ENCODE peak calls at places on chromosomes 13 and 19, in five cellular contexts. U is fibroblast of lung, C is brain microvascular endothelial cell, K is thyroid gland, L is OCI-LY7. D is an unnamed sample.

GRCh38 chr13:40517486-40518311 is 148.7 kb downstream of the FOXO1 start:
- DNase-seq in L (peak), K (no peak), C (no peak), U (no peak), D (peak)

GRCh38 chr13:105921711-105922110 is 613.8 kb downstream of the EFNB2 start:
- DNase-seq in C (no peak), U (no peak), K (no peak), L (no peak), D (no peak)

GRCh38 chr13:113398963-113399754 is 35.2 kb upstream of the GRTP1 start:
- DNase-seq in C (peak), L (no peak), U (no peak), K (no peak), D (no peak)

GRCh38 chr13:104297075-104297474 is 1230.9 kb upstream of the SLC10A2 start:
- DNase-seq in U (peak), L (no peak), C (no peak), K (no peak), D (no peak)

GRCh38 chr19:40610396-40611064 is 9.4 kb downstream of the LTBP4 start:
- DNase-seq in L (no peak), U (no peak), C (no peak), K (peak), D (no peak)

GRCh38 chr19:11821474-11821873 is 7.4 kb downstream of the ZNF440 start:
- DNase-seq in C (peak), U (no peak), K (no peak), L (no peak), D (no peak)

GRCh38 chr19:16970821-16971220 is 55.8 kb downstream of the CPAMD8 start:
- DNase-seq in L (no peak), K (no peak), C (no peak), U (no peak), D (no peak)

GRCh38 chr13:30727491-30728350 is 7.6 kb upstream of the ALOX5AP start:
- DNase-seq in U (no peak), L (no peak), C (no peak), K (no peak), D (no peak)

GRCh38 chr19:49862411-49863253 is 4.7 kb downstream of the PNKP start:
- DNase-seq in U (no peak), L (peak), K (peak), C (no peak), D (no peak)

GRCh38 chr19:33809960-33810359 is 13.3 kb downstream of the KCTD15 start:
- DNase-seq in K (no peak), C (no peak), U (peak), L (no peak), D (no peak)

GRCh38 chr13:111179908-111180756 is 65.0 kb downstream of the ARHGEF7 start:
- DNase-seq in K (no peak), U (no peak), L (no peak), C (no peak), D (no peak)

GRCh38 chr13:55517312-55517711 is 1623.4 kb upstream of the PRR20A start:
- DNase-seq in L (no peak), C (no peak), K (no peak), U (no peak), D (no peak)

GRCh38 chr13:20431080-20431479 is 94.6 kb downstream of the CRYL1 start:
- DNase-seq in U (no peak), C (no peak), L (no peak), K (no peak), D (no peak)

GRCh38 chr13:114009590-114010400 is 35.9 kb upstream of the C13orf46 start:
- DNase-seq in L (no peak), C (no peak), K (no peak), U (no peak), D (no peak)

GRCh38 chr13:20561731-20562130 is 5.2 kb upstream of the IFT88 start:
- DNase-seq in L (no peak), C (no peak), U (no peak), K (no peak), D (no peak)

GRCh38 chr19:41807176-41807575 is 10.8 kb downstream of the CEACAM3 start:
- DNase-seq in L (no peak), K (no peak), U (no peak), C (no peak), D (no peak)

GRCh38 chr19:5290336-5291262 is 50.0 kb downstream of the PTPRS start:
- DNase-seq in K (no peak), U (no peak), L (no peak), C (no peak), D (no peak)

GRCh38 chr19:53909471-53910169 is 542 bp downstream of the CACNG7 start:
- DNase-seq in C (no peak), L (no peak), K (no peak), U (no peak), D (no peak)

GRCh38 chr19:53908933-53909415 is at the start of gene CACNG7:
- DNase-seq in L (no peak), K (no peak), U (no peak), C (no peak), D (no peak)

GRCh38 chr19:53907690-53908089 is 1.4 kb upstream of the CACNG7 start:
- DNase-seq in U (no peak), C (no peak), K (no peak), L (no peak), D (no peak)

GRCh38 chr19:53908106-53908932 is 759 bp upstream of the CACNG7 start:
- DNase-seq in C (peak), U (peak), K (peak), L (peak), D (peak)

GRCh38 chr19:53910170-53910518 is 1.1 kb downstream of the CACNG7 start:
- DNase-seq in C (no peak), K (no peak), U (no peak), L (no peak), D (peak)
- TF ChIP-seq CTCF in C (no peak), K (no peak), U (no peak), L (no peak), D (no peak)

GRCh38 chr19:10557603-10558197 is 8.1 kb downstream of the KRI1 start:
- DNase-seq in U (no peak), K (no peak), C (no peak), L (no peak), D (peak)
- TF ChIP-seq CTCF in U (no peak), K (no peak), C (no peak), L (no peak), D (no peak)

GRCh38 chr13:95099541-95099940 is 201.7 kb downstream of the ABCC4 start:
- DNase-seq in K (no peak), L (no peak), C (peak), U (peak), D (no peak)

GRCh38 chr13:95098916-95099315 is 202.3 kb downstream of the ABCC4 start:
- DNase-seq in K (no peak), C (no peak), U (no peak), L (no peak), D (no peak)

GRCh38 chr13:95106562-95106961 is 194.7 kb downstream of the ABCC4 start:
- DNase-seq in C (no peak), U (peak), K (no peak), L (no peak), D (no peak)

DNA sequence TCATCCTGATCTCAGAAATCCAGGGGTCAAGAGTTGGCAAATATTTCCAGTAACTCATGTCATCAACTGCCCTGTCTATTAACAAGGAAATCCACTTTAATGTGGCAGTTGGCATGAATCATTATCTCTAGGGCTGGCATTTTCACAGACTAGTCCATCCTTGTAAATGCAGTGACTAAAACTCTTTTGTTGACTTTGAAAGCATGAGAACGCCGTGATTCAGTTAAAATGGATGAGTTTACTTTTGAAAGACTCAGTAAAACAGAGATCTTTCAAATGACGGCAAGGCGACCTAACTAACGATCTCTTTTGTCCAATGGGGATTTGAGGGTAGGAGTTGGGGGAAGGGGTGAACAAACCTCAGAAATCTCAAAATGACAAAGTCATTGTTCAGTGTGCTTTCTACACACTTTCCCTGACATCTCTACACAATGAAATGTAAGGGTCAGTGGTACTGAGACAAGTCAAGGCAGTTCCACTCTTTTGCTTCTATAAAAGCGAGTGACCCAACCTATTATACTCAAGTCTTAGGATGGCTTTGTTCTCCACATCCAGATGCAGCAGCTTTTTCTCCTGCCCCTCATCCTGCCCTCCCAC is 200.6 kb downstream of the ABCC4 start:
- DNase-seq in C (peak), L (no peak), U (peak), K (no peak), D (no peak)
- TF ChIP-seq CTCF in C (no peak), L (no peak), U (no peak), K (no peak), D (no peak)

GRCh38 chr19:47608074-47608907 is 643 bp upstream of the BICRA start:
- DNase-seq in K (peak), U (peak), L (peak), C (peak), D (peak)
- TF ChIP-seq CTCF in K (no peak), U (peak), L (no peak), C (peak), D (no peak)

GRCh38 chr19:8342316-8342683 is 762 bp downstream of the KANK3 start:
- DNase-seq in C (no peak), L (no peak), K (no peak), U (no peak), D (no peak)

GRCh38 chr19:8343483-8343844 is 402 bp upstream of the KANK3 start:
- DNase-seq in L (no peak), U (no peak), K (no peak), C (no peak), D (no peak)

GRCh38 chr19:8338835-8339234 is 4.2 kb downstream of the KANK3 start:
- DNase-seq in K (no peak), L (no peak), U (no peak), C (no peak), D (no peak)

GRCh38 chr19:8340341-8341096 is 2.5 kb downstream of the KANK3 start:
- DNase-seq in U (peak), K (peak), L (no peak), C (no peak), D (peak)

GRCh38 chr19:8342684-8343482 is at the start of gene KANK3:
- DNase-seq in C (peak), L (peak), K (peak), U (peak), D (peak)
- TF ChIP-seq CTCF in C (no peak), L (no peak), K (no peak), U (no peak), D (no peak)

GRCh38 chr13:48078251-48078656 is 16.6 kb downstream of the MED4 start:
- DNase-seq in L (peak), C (no peak), U (no peak), K (no peak), D (peak)
- TF ChIP-seq CTCF in L (peak), C (no peak), U (no peak), K (no peak), D (no peak)

GRCh38 chr13:41568143-41568989 is 111.0 kb downstream of the RGCC start:
- DNase-seq in C (no peak), L (no peak), K (no peak), U (no peak), D (no peak)

GRCh38 chr13:41564046-41564445 is 106.7 kb downstream of the RGCC start:
- DNase-seq in C (no peak), U (no peak), L (no peak), K (no peak), D (no peak)

GRCh38 chr13:41563501-41564001 is 106.2 kb downstream of the RGCC start:
- DNase-seq in L (no peak), K (no peak), U (peak), C (peak), D (no peak)

GRCh38 chr13:41565221-41565620 is 107.9 kb downstream of the RGCC start:
- DNase-seq in K (no peak), U (peak), L (no peak), C (peak), D (no peak)

GRCh38 chr13:41568990-41569387 is 111.6 kb downstream of the RGCC start:
- DNase-seq in C (no peak), L (no peak), K (no peak), U (peak), D (no peak)
- TF ChIP-seq CTCF in C (peak), L (no peak), K (no peak), U (no peak), D (no peak)

DNA sequence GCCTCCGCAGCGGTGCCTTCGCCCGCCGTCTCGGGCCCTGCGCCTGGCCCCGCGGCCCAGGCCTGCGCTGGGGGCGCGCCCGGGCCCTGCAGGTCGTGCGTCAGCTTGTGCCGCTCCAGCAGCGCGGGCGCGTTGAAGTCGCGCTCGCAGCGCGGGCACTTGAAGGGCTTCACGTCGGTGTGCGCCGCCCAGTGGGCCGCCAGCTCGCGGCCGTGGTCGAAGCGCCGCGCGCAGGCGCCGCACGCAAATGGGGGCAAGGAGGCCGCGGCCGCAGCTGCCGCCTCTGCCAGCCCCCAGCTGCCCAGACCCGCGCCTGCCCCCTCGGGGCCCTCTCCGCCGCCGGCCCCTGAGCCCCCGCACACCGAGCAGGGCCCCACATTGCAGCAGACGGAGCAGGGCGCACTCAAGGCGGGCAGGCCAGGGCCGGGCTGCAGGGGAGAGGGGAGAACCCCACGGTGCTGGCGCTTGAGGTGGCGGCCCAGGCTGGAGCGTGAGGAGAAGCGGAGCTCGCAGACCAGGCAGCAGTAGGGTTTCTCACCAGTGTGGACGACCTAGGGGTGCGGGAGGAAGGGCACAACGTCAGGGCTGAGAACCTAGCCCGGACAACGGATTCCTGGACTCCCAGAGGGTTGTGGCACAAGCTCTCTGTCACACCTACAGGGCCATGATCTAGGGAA is 6.1 kb downstream of the FIZ1 start:
- DNase-seq in U (no peak), C (no peak), K (no peak), L (no peak), D (no peak)
- TF ChIP-seq CTCF in U (no peak), C (no peak), K (no peak), L (no peak), D (no peak)

GRCh38 chr13:44437356-44438233 is 64.0 kb downstream of the SERP2 start:
- DNase-seq in K (no peak), U (peak), C (no peak), L (peak), D (peak)

GRCh38 chr13:44440046-44440608 is 66.5 kb downstream of the SERP2 start:
- DNase-seq in U (peak), C (no peak), L (no peak), K (no peak), D (no peak)

GRCh38 chr13:44436589-44437337 is 63.1 kb downstream of the SERP2 start:
- DNase-seq in C (peak), K (peak), L (peak), U (peak), D (no peak)

GRCh38 chr13:44439615-44440014 is 66.0 kb downstream of the SERP2 start:
- DNase-seq in K (no peak), C (no peak), U (no peak), L (no peak), D (no peak)

DNA sequence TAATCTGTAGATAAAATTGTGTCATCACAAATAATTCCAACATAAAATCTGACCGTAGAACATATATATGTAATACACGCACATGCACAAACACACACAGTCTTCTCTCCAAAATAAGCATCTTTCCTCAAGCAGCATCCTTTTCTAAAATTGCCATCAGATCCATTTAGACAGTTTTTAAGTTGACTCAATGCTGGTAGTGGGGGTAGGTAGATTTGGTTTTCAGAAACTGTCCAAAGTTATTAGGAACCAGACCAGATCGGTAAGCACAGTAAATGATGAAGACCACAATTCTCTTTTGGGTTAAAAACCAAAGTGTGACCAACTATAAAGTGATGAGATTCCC is 64.6 kb downstream of the SERP2 start:
- DNase-seq in L (no peak), U (no peak), K (no peak), C (no peak), D (no peak)
- TF ChIP-seq CTCF in L (peak), U (no peak), K (no peak), C (no peak), D (no peak)

D was measured in GM20000.